ENCODE peak calls at places on chromosomes 7 and 10, in ten cellular contexts. C is M059J; K is GM20000; Z is pancreas; G is amygdala; P is naive thymus-derived CD8-positive, alpha-beta T cell; B is MCF 10A; F is neural progenitor cell; Y is LNCaP clone FGC; Q is CD8-positive, alpha-beta memory T cell. V is an unnamed sample.

GRCh38 chr10:129107525-129107924 is 359.5 kb upstream of the MGMT start:
- DNase-seq in C (no peak), K (no peak), Z (no peak), G (no peak), P (no peak), B (no peak), F (no peak), Y (no peak), Q (no peak), V (no peak)

GRCh38 chr7:71479231-71479630 is 347.3 kb downstream of the GALNT17 start:
- DNase-seq in C (no peak), K (no peak), Z (no peak), G (no peak), P (no peak), B (no peak), F (no peak), Y (no peak), Q (no peak), V (no peak)

GRCh38 chr10:62885656-62886461 is 69.7 kb upstream of the EGR2 start:
- DNase-seq in C (peak; percentile 55), K (no peak), Z (no peak), G (no peak), P (no peak), B (peak; percentile 31), F (no peak), Y (no peak), Q (no peak), V (no peak)

GRCh38 chr10:124650820-124651401 is 93.3 kb downstream of the FAM53B start:
- DNase-seq in C (no peak), K (peak; percentile 65), Z (no peak), G (no peak), P (peak; percentile 57), B (no peak), F (no peak), Y (no peak), Q (peak; percentile 81), V (no peak)

GRCh38 chr10:86857097-86857825 is 100.2 kb downstream of the MMRN2 start:
- DNase-seq in C (peak; percentile 52), K (no peak), Z (no peak), G (no peak), P (no peak), B (no peak), F (peak; percentile 36), Y (no peak), Q (no peak), V (no peak)

GRCh38 chr10:43255644-43256431 is 11.0 kb downstream of the RASGEF1A start:
- DNase-seq in C (peak; percentile 15), K (peak; percentile 79), Z (peak; percentile 18), G (no peak), P (no peak), B (peak; percentile 38), F (peak; percentile 71), Y (no peak), Q (peak; percentile 50), V (no peak)

GRCh38 chr10:17009228-17009700 is 120.3 kb downstream of the CUBN start:
- DNase-seq in C (peak; percentile 81), K (no peak), Z (no peak), G (no peak), P (no peak), B (peak; percentile 47), F (no peak), Y (no peak), Q (no peak), V (no peak)

GRCh38 chr10:122190553-122190952 is 80.5 kb upstream of the BTBD16 start:
- DNase-seq in C (no peak), K (no peak), Z (no peak), G (no peak), P (no peak), B (no peak), F (no peak), Y (peak; percentile 54), Q (no peak), V (no peak)

GRCh38 chr10:113021268-113022028 is 71.4 kb downstream of the TCF7L2 start:
- DNase-seq in C (no peak), K (no peak), Z (no peak), G (no peak), P (no peak), B (no peak), F (no peak), Y (no peak), Q (no peak), V (no peak)

GRCh38 chr10:43135656-43136055 is 2.6 kb upstream of the CSGALNACT2 start:
- DNase-seq in C (no peak), K (peak; percentile 5), Z (no peak), G (no peak), P (no peak), B (no peak), F (no peak), Y (no peak), Q (no peak), V (no peak)

GRCh38 chr7:31488562-31489203 is 25.2 kb upstream of the ITPRID1 start:
- DNase-seq in C (peak; percentile 76), K (peak; percentile 68), Z (no peak), G (no peak), P (no peak), B (peak; percentile 65), F (peak; percentile 84), Y (peak; percentile 13), Q (no peak), V (peak; percentile 29)

GRCh38 chr7:159056722-159057121 is 87.9 kb downstream of the VIPR2 start:
- DNase-seq in C (no peak), K (no peak), Z (no peak), G (no peak), P (no peak), B (no peak), F (no peak), Y (no peak), Q (no peak), V (no peak)

GRCh38 chr7:134452419-134452827 is 6.5 kb downstream of the AKR1B1 start:
- DNase-seq in C (peak; percentile 52), K (no peak), Z (no peak), G (no peak), P (no peak), B (no peak), F (no peak), Y (no peak), Q (no peak), V (no peak)

GRCh38 chr10:130339911-130340310 is 203.7 kb downstream of the GLRX3 start:
- DNase-seq in C (no peak), K (no peak), Z (no peak), G (no peak), P (no peak), B (no peak), F (no peak), Y (no peak), Q (no peak), V (no peak)

V was measured in prostate gland.